ENCODE peak calls at places on chromosomes 12 and 14, in seven cellular contexts. B is PC-3, R is fibroblast of lung, D is brain microvascular endothelial cell, X is neuronal stem cell, H is Peyer's patch, F is adrenal gland. O is an unnamed sample. For H3K27me3, the result is how much of the 10 kb centered on the place peaks cover.

GRCh38 chr12:92928431-92928961 is 599 bp downstream of the EEA1 start:
- DNase-seq in F (peak), B (peak), X (no peak), H (peak), R (peak), D (peak), O (peak)

GRCh38 chr12:92649511-92650227 is 53.1 kb upstream of the PLEKHG7 start:
- DNase-seq in R (peak), F (peak), H (peak), X (peak), B (peak), D (peak), O (peak)

GRCh38 chr12:113299619-113300237 is 35.2 kb downstream of the SLC8B1 start:
- DNase-seq in H (no peak), D (peak), F (peak), B (peak), X (no peak), R (peak), O (no peak)

GRCh38 chr14:71716371-71716770 is 215.9 kb upstream of the RGS6 start:
- DNase-seq in X (no peak), B (no peak), H (no peak), F (no peak), D (peak), R (peak), O (no peak)

GRCh38 chr12:56988207-56988739 is 18.1 kb downstream of the ZBTB39 start:
- DNase-seq in B (no peak), X (no peak), H (no peak), R (peak), F (peak), D (peak), O (no peak)

GRCh38 chr12:52587563-52587962 is 13.7 kb downstream of the KRT72 start:
- DNase-seq in B (no peak), R (no peak), H (no peak), F (no peak), X (no peak), D (no peak), O (no peak)

GRCh38 chr12:12837025-12837872 is 24.1 kb downstream of the DDX47 start:
- DNase-seq in H (no peak), R (peak), X (peak), B (peak), D (peak), F (peak), O (peak)

GRCh38 chr12:112126000-112126431 is 656 bp downstream of the TRAFD1 start:
- DNase-seq in X (no peak), F (no peak), D (no peak), B (no peak), R (no peak), H (no peak), O (peak)

GRCh38 chr14:60720962-60721330 is 3.2 kb downstream of the SIX4 start:
- DNase-seq in X (no peak), F (no peak), H (no peak), R (no peak), D (no peak), B (no peak), O (no peak)

GRCh38 chr14:67357583-67358354 is 1.8 kb downstream of the ATP6V1D start:
- DNase-seq in H (no peak), D (peak), B (peak), F (no peak), X (no peak), R (peak), O (no peak)

GRCh38 chr12:121990692-121991603 is 30.7 kb upstream of the BCL7A start:
- DNase-seq in B (peak), D (no peak), H (no peak), R (peak), F (no peak), X (no peak), O (peak)

GRCh38 chr12:124500232-124501079 is 67.0 kb downstream of the NCOR2 start:
- DNase-seq in R (peak), F (no peak), B (peak), D (no peak), H (no peak), X (peak), O (no peak)

GRCh38 chr14:94062344-94062904 is 18.6 kb downstream of the DDX24 start:
- DNase-seq in X (no peak), D (peak), R (peak), H (no peak), F (no peak), B (no peak), O (no peak)

GRCh38 chr14:71022015-71022919 is 115.0 kb downstream of the PCNX1 start:
- DNase-seq in X (no peak), H (no peak), B (peak), R (no peak), D (no peak), F (no peak), O (no peak)

GRCh38 chr14:99479160-99479902 is 1.3 kb downstream of the SETD3 start:
- DNase-seq in H (no peak), D (no peak), F (no peak), X (no peak), R (peak), B (no peak), O (no peak)

GRCh38 chr14:104865631-104866441 is 768 bp downstream of the CEP170B start:
- DNase-seq in R (peak), B (peak), X (no peak), F (peak), D (peak), H (peak), O (peak)

GRCh38 chr14:64940336-64940910 is 2.1 kb downstream of the GPX2 start:
- DNase-seq in R (no peak), F (no peak), H (no peak), D (no peak), X (no peak), B (no peak), O (no peak)

GRCh38 chr12:52907092-52907810 is 2.4 kb upstream of the KRT8 start:
- DNase-seq in D (no peak), H (no peak), R (peak), F (peak), X (no peak), B (peak), O (no peak)

GRCh38 chr14:71322660-71323250 is 415.5 kb downstream of the PCNX1 start:
- DNase-seq in F (no peak), H (no peak), D (peak), B (peak), X (no peak), R (peak), O (peak)

GRCh38 chr12:32877670-32878459 is 18.7 kb downstream of the PKP2 start:
- DNase-seq in F (no peak), X (no peak), H (no peak), D (no peak), B (no peak), R (no peak), O (no peak)

GRCh38 chr12:27331927-27332324 is 710 bp upstream of the BMAL2 start:
- DNase-seq in R (no peak), F (no peak), X (no peak), H (no peak), D (no peak), B (peak), O (no peak)
- H3K27me3 ChIP-seq in R (under half), F (under half), X (under half), H (under half), D (under half), B (under half), O (under half)

GRCh38 chr14:95700221-95700976 is 13.5 kb downstream of the TCL1A start:
- DNase-seq in D (no peak), R (no peak), H (no peak), F (no peak), B (no peak), X (no peak), O (no peak)

GRCh38 chr14:95699397-95699796 is 13.2 kb downstream of the TCL1B start:
- DNase-seq in B (no peak), H (no peak), D (no peak), F (no peak), R (no peak), X (no peak), O (peak)

GRCh38 chr14:95697764-95698163 is 11.5 kb downstream of the TCL1B start:
- DNase-seq in F (no peak), B (no peak), X (no peak), H (peak), R (no peak), D (no peak), O (no peak)

GRCh38 chr14:95696741-95697140 is 10.5 kb downstream of the TCL1B start:
- DNase-seq in F (no peak), X (no peak), D (no peak), R (no peak), H (no peak), B (no peak), O (no peak)

GRCh38 chr14:95698287-95698686 is 12.1 kb downstream of the TCL1B start:
- DNase-seq in X (no peak), F (no peak), B (no peak), R (no peak), D (no peak), H (no peak), O (no peak)
- H3K4me3 ChIP-seq in X (no peak), F (no peak), B (no peak), R (no peak), D (no peak), H (no peak), O (no peak)

GRCh38 chr12:106106129-106106566 is 32.6 kb downstream of the NUAK1 start:
- DNase-seq in H (no peak), R (peak), B (no peak), F (peak), D (no peak), X (no peak), O (no peak)
- H3K27me3 ChIP-seq in H (under half), R (under half), B (under half), F (under half), D (under half), X (under half), O (under half)

GRCh38 chr12:101901782-101902181 is 24.4 kb downstream of the DRAM1 start:
- DNase-seq in R (no peak), B (no peak), X (no peak), D (no peak), F (no peak), H (no peak), O (no peak)
- H3K4me3 ChIP-seq in R (no peak), B (no peak), X (no peak), D (no peak), F (no peak), H (no peak), O (no peak)

DNA sequence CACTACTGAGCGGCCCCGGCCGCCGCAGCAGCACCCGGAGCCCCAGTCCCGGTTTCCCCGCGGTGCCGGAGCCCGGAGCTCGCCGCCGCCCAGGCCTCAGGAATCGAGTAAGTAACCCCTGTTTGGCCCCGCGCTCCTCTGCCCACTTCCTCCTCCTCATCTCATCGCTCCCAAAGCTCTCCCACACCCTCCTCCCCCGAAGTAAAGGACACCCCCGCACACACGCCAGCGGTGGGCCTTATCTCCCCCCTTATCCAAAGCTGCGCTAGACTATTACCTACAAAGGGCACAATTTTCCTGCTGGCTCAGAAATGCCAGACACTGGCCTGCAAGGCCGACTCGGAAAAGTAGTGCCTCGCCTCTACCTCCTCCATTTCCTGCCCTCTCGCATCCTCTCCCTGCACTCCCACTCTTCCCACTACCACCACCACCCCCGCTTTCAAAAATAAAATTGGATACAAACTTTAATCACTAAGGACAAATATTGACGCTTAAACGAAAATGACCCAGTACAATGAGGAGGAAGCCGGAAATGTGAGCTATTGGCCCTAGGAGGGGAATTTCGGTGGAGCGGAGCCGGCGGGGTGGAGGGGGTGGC is 581 bp upstream of the FOXG1 start:
- DNase-seq in B (no peak), D (no peak), H (no peak), F (no peak), X (no peak), R (peak), O (peak)
- H3K27me3 ChIP-seq in B (half or more), D (under half), H (under half), F (half or more), X (under half), R (half or more), O (under half)

GRCh38 chr12:128796439-128797118 is 27.2 kb downstream of the SLC15A4 start:
- DNase-seq in D (no peak), B (no peak), X (no peak), F (no peak), H (no peak), R (no peak), O (no peak)
- H3K4me3 ChIP-seq in D (no peak), B (no peak), X (no peak), F (no peak), H (no peak), R (no peak), O (no peak)

O was measured in GM06990.